ENCODE peak calls at places on chromosomes 6 and 20, in ten cellular contexts. M is LNCaP clone FGC, U is RWPE1, I is spleen, P is WTC11, Z is fibroblast of pulmonary artery, E is GM10248, Y is Panc1, V is dorsolateral prefrontal cortex, J is GM23338. S is an unnamed sample.

GRCh38 chr6:17031961-17032360 is 69.9 kb upstream of the STMND1 start:
- DNase-seq in J (no peak), P (no peak), Z (no peak), U (no peak), V (peak), Y (no peak), E (no peak), I (no peak), M (no peak), S (no peak)

GRCh38 chr20:17520583-17520982 is 10.6 kb downstream of the BFSP1 start:
- DNase-seq in E (no peak), P (no peak), Y (no peak), Z (peak), U (no peak), M (no peak), J (peak), V (no peak), I (no peak), S (no peak)

GRCh38 chr20:7734216-7734615 is 206.0 kb downstream of the HAO1 start:
- DNase-seq in J (no peak), P (no peak), V (no peak), I (no peak), Y (no peak), U (no peak), M (no peak), Z (no peak), E (no peak), S (no peak)

GRCh38 chr6:129251669-129252376 is 368.9 kb downstream of the LAMA2 start:
- DNase-seq in M (peak), Y (peak), Z (peak), P (peak), J (peak), U (peak), V (no peak), I (no peak), E (peak), S (peak)

GRCh38 chr20:48716086-48716485 is 111.7 kb downstream of the PREX1 start:
- DNase-seq in M (no peak), I (peak), V (no peak), P (no peak), Y (no peak), J (no peak), Z (no peak), U (no peak), E (no peak), S (no peak)

GRCh38 chr6:132798820-132799538 is 542 bp upstream of the SLC18B1 start:
- DNase-seq in I (peak), Z (peak), E (peak), M (peak), Y (no peak), V (no peak), J (peak), P (peak), U (peak), S (peak)

GRCh38 chr20:57698191-57698866 is 11.5 kb downstream of the PMEPA1 start:
- DNase-seq in M (no peak), U (peak), Y (peak), I (no peak), P (no peak), J (no peak), E (no peak), V (no peak), Z (peak), S (no peak)

GRCh38 chr6:166293731-166294584 is 14.2 kb downstream of the PRR18 start:
- DNase-seq in Z (no peak), M (no peak), E (no peak), J (no peak), Y (no peak), V (no peak), I (no peak), P (no peak), U (no peak), S (no peak)

GRCh38 chr6:21061892-21062291 is 527.6 kb downstream of the CDKAL1 start:
- DNase-seq in J (no peak), E (no peak), M (no peak), V (no peak), P (no peak), Y (no peak), U (no peak), Z (no peak), I (no peak), S (no peak)

GRCh38 chr6:138468320-138469015 is 30.8 kb downstream of the NHSL1 start:
- DNase-seq in Y (no peak), V (no peak), U (peak), I (no peak), M (no peak), Z (peak), P (no peak), E (no peak), J (no peak), S (no peak)

GRCh38 chr6:105733556-105734162 is 330.8 kb upstream of the PREP start:
- DNase-seq in Y (no peak), E (no peak), M (no peak), U (peak), P (no peak), Z (peak), I (no peak), V (no peak), J (peak), S (no peak)

GRCh38 chr6:160190974-160191373 is 67.6 kb downstream of the SLC22A2 start:
- DNase-seq in U (no peak), Y (no peak), E (no peak), I (no peak), M (no peak), P (no peak), Z (no peak), J (no peak), V (no peak), S (no peak)

GRCh38 chr6:13662651-13663334 is 47.7 kb downstream of the NOL7 start:
- DNase-seq in V (no peak), J (no peak), E (no peak), P (no peak), Y (no peak), M (no peak), Z (no peak), U (no peak), I (no peak), S (no peak)

GRCh38 chr6:109508166-109508860 is 25.3 kb upstream of the ZBTB24 start:
- DNase-seq in I (no peak), M (no peak), U (no peak), P (no peak), E (no peak), J (no peak), Y (no peak), Z (no peak), V (no peak), S (no peak)

GRCh38 chr6:113187671-113188070 is 669.5 kb upstream of the MARCKS start:
- DNase-seq in M (no peak), U (no peak), J (no peak), I (no peak), V (no peak), Z (no peak), E (no peak), Y (no peak), P (no peak), S (no peak)

GRCh38 chr20:56778765-56779195 is 149.7 kb downstream of the TFAP2C start:
- DNase-seq in J (peak), P (no peak), U (no peak), M (no peak), Y (no peak), E (no peak), V (no peak), I (peak), Z (peak), S (no peak)

GRCh38 chr20:51457281-51457932 is 85.1 kb downstream of the NFATC2 start:
- DNase-seq in Y (no peak), E (no peak), U (peak), V (no peak), P (no peak), I (peak), Z (peak), M (no peak), J (no peak), S (no peak)

GRCh38 chr6:7540595-7540994 is 876 bp upstream of the DSP start:
- DNase-seq in I (no peak), E (no peak), J (peak), M (no peak), Z (no peak), P (peak), U (no peak), Y (no peak), V (no peak), S (peak)

GRCh38 chr20:6533321-6533720 is 234.2 kb upstream of the BMP2 start:
- DNase-seq in U (no peak), I (no peak), V (no peak), M (no peak), J (no peak), E (no peak), Y (no peak), Z (peak), P (no peak), S (no peak)

GRCh38 chr6:113630738-113631535 is 226.2 kb upstream of the MARCKS start:
- DNase-seq in E (peak), J (no peak), I (no peak), V (no peak), Z (peak), Y (no peak), P (no peak), M (no peak), U (no peak), S (peak)

GRCh38 chr6:166253277-166254229 is 54.6 kb downstream of the PRR18 start:
- DNase-seq in Z (no peak), V (no peak), P (peak), J (peak), Y (no peak), E (no peak), M (no peak), U (peak), I (peak), S (peak)

GRCh38 chr20:11907621-11908020 is 10.1 kb upstream of the BTBD3 start:
- DNase-seq in Y (no peak), Z (no peak), U (peak), J (no peak), I (no peak), P (no peak), E (no peak), V (no peak), M (no peak), S (no peak)

GRCh38 chr20:13220857-13221297 is at the start of gene ISM1:
- DNase-seq in E (peak), Z (no peak), Y (no peak), U (peak), P (peak), M (no peak), I (peak), V (no peak), J (peak), S (peak)

GRCh38 chr20:33649201-33649631 is 12.9 kb upstream of the C20orf144 start:
- DNase-seq in Z (no peak), M (no peak), V (no peak), U (no peak), Y (no peak), J (no peak), E (no peak), P (no peak), I (peak), S (no peak)

GRCh38 chr6:111615916-111616612 is 10.4 kb upstream of the TRAF3IP2 start:
- DNase-seq in Z (peak), U (no peak), J (no peak), Y (no peak), E (no peak), V (no peak), M (no peak), I (no peak), P (no peak), S (no peak)

GRCh38 chr6:27290065-27290849 is 21.8 kb downstream of the POM121L2 start:
- DNase-seq in Z (peak), J (peak), V (no peak), Y (peak), M (peak), I (no peak), U (no peak), E (no peak), P (peak), S (no peak)

GRCh38 chr20:8132632-8133587 is 844 bp downstream of the PLCB1 start:
- DNase-seq in U (no peak), Z (peak), Y (no peak), P (peak), J (peak), I (peak), M (no peak), E (no peak), V (no peak), S (no peak)

GRCh38 chr6:33015798-33016197 is 6.4 kb upstream of the HLA-DOA start:
- DNase-seq in P (no peak), J (peak), U (no peak), E (no peak), I (peak), Z (no peak), M (no peak), Y (no peak), V (no peak), S (no peak)

GRCh38 chr20:60862601-60863000 is 389.5 kb upstream of the CDH4 start:
- DNase-seq in V (no peak), I (no peak), U (no peak), M (no peak), P (no peak), E (no peak), Y (no peak), Z (no peak), J (no peak), S (no peak)

GRCh38 chr20:49649672-49650071 is 64.0 kb downstream of the B4GALT5 start:
- DNase-seq in V (no peak), I (no peak), U (no peak), Z (no peak), J (no peak), E (no peak), Y (no peak), M (no peak), P (no peak), S (no peak)

GRCh38 chr6:24802271-24803059 is 3.7 kb upstream of the ARMH2 start:
- DNase-seq in P (no peak), Z (no peak), V (no peak), M (no peak), E (no peak), Y (no peak), U (no peak), J (no peak), I (no peak), S (no peak)

GRCh38 chr6:157656437-157657005 is 166.5 kb upstream of the SNX9 start:
- DNase-seq in M (no peak), I (no peak), Z (no peak), Y (no peak), V (no peak), P (no peak), U (no peak), E (no peak), J (no peak), S (no peak)

GRCh38 chr6:160138839-160139419 is 17.3 kb downstream of the SLC22A1 start:
- DNase-seq in Y (no peak), E (no peak), U (no peak), I (no peak), P (no peak), M (no peak), Z (no peak), V (no peak), J (no peak), S (no peak)

GRCh38 chr6:137878810-137879285 is 11.8 kb downstream of the TNFAIP3 start:
- DNase-seq in J (peak), V (no peak), I (peak), Y (no peak), Z (no peak), P (peak), U (no peak), E (no peak), M (no peak), S (no peak)

GRCh38 chr6:87436435-87436834 is 28.7 kb downstream of the CFAP206 start:
- DNase-seq in J (peak), Z (peak), P (peak), Y (no peak), M (peak), V (no peak), U (peak), E (peak), I (no peak), S (peak)

GRCh38 chr6:52124126-52125121 is 37.0 kb upstream of the PKHD1 start:
- DNase-seq in J (no peak), U (no peak), P (no peak), V (no peak), M (no peak), Z (no peak), I (no peak), E (no peak), Y (no peak), S (no peak)

GRCh38 chr6:108116781-108117426 is 42.4 kb upstream of the OSTM1 start:
- DNase-seq in P (no peak), U (no peak), V (no peak), I (no peak), Y (no peak), E (no peak), M (no peak), J (peak), Z (no peak), S (no peak)

GRCh38 chr6:108114861-108115597 is 40.5 kb upstream of the OSTM1 start:
- DNase-seq in Y (no peak), E (no peak), V (no peak), P (peak), I (peak), M (no peak), J (peak), U (no peak), Z (peak), S (no peak)

GRCh38 chr6:108116424-108116780 is 41.9 kb upstream of the OSTM1 start:
- DNase-seq in V (no peak), M (no peak), U (no peak), Y (no peak), Z (no peak), P (no peak), J (no peak), E (no peak), I (no peak), S (no peak)

GRCh38 chr6:108113557-108114519 is 39.3 kb upstream of the OSTM1 start:
- DNase-seq in I (no peak), J (peak), E (no peak), P (peak), Y (no peak), V (no peak), Z (peak), U (peak), M (no peak), S (peak)

GRCh38 chr6:108115598-108116058 is 41.1 kb upstream of the OSTM1 start:
- DNase-seq in U (no peak), M (no peak), P (peak), E (no peak), I (peak), Z (peak), J (peak), Y (no peak), V (no peak), S (peak)
- TF ChIP-seq CTCF in U (peak), M (peak), P (no peak), E (peak), I (no peak), Z (peak), J (peak), Y (peak), V (no peak), S (no peak)

DNA sequence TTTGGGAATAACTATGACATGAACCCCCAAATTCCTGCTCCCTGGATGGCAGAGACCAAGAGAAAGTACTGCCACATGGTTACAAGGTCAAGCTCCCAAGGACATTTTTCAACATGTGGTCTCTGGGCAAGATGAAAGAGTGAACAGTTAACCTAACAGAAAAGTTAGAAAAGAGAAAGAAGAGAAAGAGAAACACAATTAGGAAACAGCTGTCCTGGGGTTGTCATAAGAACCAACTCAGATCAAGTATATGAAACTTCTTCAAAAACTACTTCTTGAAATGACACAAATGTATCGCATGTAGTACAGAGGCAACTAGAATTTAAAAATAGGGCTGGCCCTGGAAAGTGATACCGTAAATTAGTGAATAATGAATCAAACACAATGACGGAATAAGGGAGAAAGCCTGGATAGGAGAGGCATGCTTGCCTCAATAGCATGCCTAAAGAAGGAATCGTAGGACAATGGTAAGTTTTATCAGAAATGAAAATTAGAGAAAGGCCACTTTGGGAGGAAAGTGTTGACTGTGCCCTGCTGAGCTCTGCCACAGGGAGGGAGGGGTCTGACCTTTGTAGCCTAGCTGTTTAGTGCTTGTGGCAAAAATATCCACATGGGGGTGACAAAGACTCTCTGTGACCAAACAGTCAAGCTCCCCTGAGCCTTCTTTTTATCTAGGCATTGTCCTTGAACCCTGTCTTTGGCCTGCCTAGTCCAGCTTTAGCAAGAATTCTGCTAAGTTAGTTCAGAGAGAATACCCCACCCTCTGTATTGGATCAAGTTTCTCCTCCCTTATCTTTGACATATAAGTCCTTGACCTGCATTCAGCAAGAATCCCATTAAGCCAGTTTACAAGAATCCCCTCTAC is 4.3 kb upstream of the DCBLD1 start:
- DNase-seq in M (no peak), Z (peak), P (peak), E (peak), U (peak), J (peak), V (no peak), I (no peak), Y (no peak), S (peak)
- TF ChIP-seq CTCF in M (peak), Z (peak), P (no peak), E (peak), U (no peak), J (peak), V (peak), I (no peak), Y (peak), S (peak)

DNA sequence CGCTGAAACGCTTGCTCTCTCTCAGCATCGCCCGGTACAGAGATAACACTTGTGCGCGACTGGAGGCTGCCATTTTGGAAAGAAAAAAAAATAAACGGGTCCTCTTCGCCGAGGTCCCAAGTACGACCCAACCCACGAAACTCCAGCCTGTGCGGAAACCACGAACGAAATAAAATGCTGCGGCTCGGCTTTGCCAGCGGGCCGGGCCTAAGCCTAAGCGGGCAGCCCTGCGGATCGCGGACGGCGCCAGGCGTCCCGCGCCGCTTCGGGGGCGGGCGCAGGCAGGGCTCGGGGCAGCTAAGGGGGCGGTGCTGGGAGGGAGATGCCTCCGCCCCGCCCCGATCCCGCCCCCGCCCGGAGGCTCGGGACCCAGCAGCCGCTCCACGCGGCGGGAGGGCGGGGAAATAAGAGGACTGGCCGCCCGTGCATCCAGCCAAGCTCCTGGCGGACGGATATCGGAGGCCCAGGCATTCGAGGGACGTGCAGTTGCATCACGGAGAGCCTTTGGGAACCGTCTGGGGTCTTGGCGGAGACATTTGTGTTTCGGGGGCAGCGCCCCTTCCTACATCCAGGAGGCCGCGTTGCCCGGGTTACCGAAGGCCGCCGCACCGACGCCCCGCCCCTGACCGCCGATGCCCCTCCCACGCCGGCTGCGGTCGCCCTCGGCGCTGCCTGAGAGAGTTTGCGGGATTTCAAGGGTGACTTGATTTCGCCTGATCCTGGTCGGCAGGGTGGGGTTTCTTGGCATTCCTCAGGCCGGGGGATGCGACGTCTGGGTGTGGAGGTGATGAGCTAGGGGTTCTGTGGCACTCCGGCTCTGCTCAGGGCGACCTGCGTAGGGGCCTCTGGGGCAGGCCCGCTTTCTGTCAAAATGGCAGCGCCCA is at the start of the genes FARS2 and LYRM4:
- DNase-seq in M (peak), V (peak), Y (peak), E (peak), P (peak), Z (peak), U (peak), I (peak), J (peak), S (peak)
- TF ChIP-seq CTCF in M (no peak), V (peak), Y (peak), E (no peak), P (no peak), Z (no peak), U (no peak), I (peak), J (no peak), S (no peak)

GRCh38 chr6:68572975-68573374 is 62.1 kb upstream of the ADGRB3 start:
- DNase-seq in M (no peak), E (no peak), Y (no peak), V (no peak), J (no peak), U (no peak), I (no peak), Z (no peak), P (no peak), S (no peak)

GRCh38 chr6:68575765-68576439 is 59.2 kb upstream of the ADGRB3 start:
- DNase-seq in Z (peak), E (no peak), J (peak), U (no peak), V (peak), M (peak), P (peak), I (peak), Y (no peak), S (no peak)

DNA sequence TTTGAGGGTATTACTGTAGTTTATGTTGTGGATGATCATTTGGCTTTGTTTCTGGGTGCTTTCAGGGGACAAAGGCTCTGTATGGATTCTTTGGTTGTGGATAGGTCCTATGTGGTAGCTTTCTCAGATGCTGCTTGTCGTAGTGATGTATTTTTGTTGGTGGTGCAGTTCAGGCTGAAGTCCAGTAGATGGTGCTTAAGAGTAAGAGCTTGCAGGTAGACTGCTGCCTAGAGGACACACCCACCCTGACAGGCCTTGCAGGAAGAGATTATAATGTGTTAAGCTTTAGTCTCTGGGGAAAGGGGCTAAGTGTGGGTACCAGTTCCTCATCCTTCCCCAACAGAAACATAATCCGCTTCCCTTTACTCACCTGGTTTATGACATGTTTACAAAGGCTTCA is 62.6 kb upstream of the ADGRB3 start:
- DNase-seq in U (peak), I (no peak), V (no peak), Y (peak), J (peak), P (peak), E (peak), Z (peak), M (peak), S (peak)
- TF ChIP-seq CTCF in U (peak), I (no peak), V (no peak), Y (peak), J (peak), P (peak), E (peak), Z (peak), M (peak), S (peak)

S was measured in GM20000.